ENCODE peak calls at places on chromosome 19, in eight cellular contexts. W is activated T-helper 9 cell treated with anti-CD3 and anti-CD28 coated beads, Interleukin-2, amount 50 U/mL, for 16 hours; U is SK-N-DZ; G is NCI-H2029; D is activated CD4-positive, alpha-beta T cell treated with anti-CD3 and anti-CD28 coated beads, Interleukin-2, amount 50 U/mL, for 48 hours; T is DMS 273 treated with DMSO at 0.1 percent for 48 hours; N is posterior cingulate gyrus; K is Calu3. X is an unnamed sample.

GRCh38 chr19:33438016-33438671 is 64.6 kb downstream of the CEBPG start:
- DNase-seq in W (no peak), U (peak), G (peak), D (no peak), T (no peak), N (peak), K (no peak), X (no peak)

GRCh38 chr19:18477974-18478373 is 40.0 kb upstream of the ISYNA1 start:
- DNase-seq in W (no peak), U (no peak), G (no peak), D (no peak), T (no peak), N (no peak), K (no peak), X (no peak)

GRCh38 chr19:9039728-9040127 is 29.5 kb upstream of the MUC16 start:
- DNase-seq in W (no peak), U (no peak), G (no peak), D (no peak), T (no peak), N (no peak), K (no peak), X (no peak)

GRCh38 chr19:48117515-48118330 is 7.1 kb upstream of the PLA2G4C start:
- DNase-seq in W (no peak), U (no peak), G (no peak), D (no peak), T (no peak), N (no peak), K (no peak), X (no peak)

GRCh38 chr19:18520848-18521691 is 800 bp downstream of the ELL start:
- DNase-seq in W (peak), U (no peak), G (no peak), D (no peak), T (no peak), N (no peak), K (no peak), X (no peak)

GRCh38 chr19:49931293-49932040 is 2.2 kb upstream of the NUP62 start:
- DNase-seq in W (no peak), U (no peak), G (no peak), D (no peak), T (no peak), N (no peak), K (no peak), X (no peak)

GRCh38 chr19:50658438-50659317 is 9.4 kb downstream of the C19orf81 start:
- DNase-seq in W (no peak), U (peak), G (no peak), D (peak), T (no peak), N (peak), K (no peak), X (peak)

GRCh38 chr19:16862826-16863405 is 25.9 kb upstream of the F2RL3 start:
- DNase-seq in W (no peak), U (no peak), G (no peak), D (no peak), T (no peak), N (no peak), K (no peak), X (no peak)

GRCh38 chr19:57363734-57364181 is 407 bp downstream of the TRAPPC2B start:
- DNase-seq in W (no peak), U (no peak), G (no peak), D (no peak), T (no peak), N (no peak), K (peak), X (no peak)

GRCh38 chr19:45824531-45825262 is 9.6 kb upstream of the RSPH6A start:
- DNase-seq in W (no peak), U (no peak), G (no peak), D (no peak), T (no peak), N (no peak), K (no peak), X (no peak)

GRCh38 chr19:51024924-51025323 is 1.5 kb downstream of the KLK11 start:
- DNase-seq in W (no peak), U (no peak), G (peak), D (no peak), T (no peak), N (no peak), K (no peak), X (no peak)

GRCh38 chr19:14383898-14384669 is 2.8 kb downstream of the ADGRE5 start:
- DNase-seq in W (peak), U (no peak), G (no peak), D (no peak), T (no peak), N (no peak), K (peak), X (no peak)